ENCODE peak calls at places on chromosomes 7 and 10, in nine cellular contexts. J is bronchial epithelial cell, Y is NCI-H1092 treated with DMSO at 0.1 percent for 48 hours, K is AG09319, I is Ammon's horn, E is astrocyte of the spinal cord, X is AG04449, B is T-helper 2 cell, R is cardiac muscle cell. Q is an unnamed sample.
A peak's percentile ranks its signal among the peaks of the same experiment; 100 is the strongest.

GRCh38 chr7:49112222-49112621 is 187.9 kb downstream of the CDC14C start:
- DNase-seq in Y (no peak), R (no peak), B (no peak), X (no peak), K (no peak), I (no peak), E (no peak), J (no peak), Q (no peak)

GRCh38 chr7:50304158-50304910 is at the start of gene IKZF1:
- DNase-seq in K (no peak), B (no peak), J (peak; percentile 13), E (no peak), Y (no peak), R (peak; percentile 24), I (peak; percentile 55), X (no peak), Q (no peak)

GRCh38 chr10:43231523-43232078 is 35.3 kb downstream of the RASGEF1A start:
- DNase-seq in R (no peak), Y (no peak), I (no peak), B (no peak), J (no peak), E (no peak), K (no peak), X (no peak), Q (no peak)

GRCh38 chr10:11175823-11176243 is 158.2 kb downstream of the CELF2 start:
- DNase-seq in K (no peak), I (peak; percentile 58), J (no peak), R (no peak), E (no peak), X (no peak), B (no peak), Y (no peak), Q (no peak)

GRCh38 chr10:126110434-126110833 is 214.1 kb downstream of the FANK1 start:
- DNase-seq in J (peak; percentile 45), K (no peak), B (no peak), I (no peak), Y (no peak), E (peak; percentile 46), R (peak; percentile 70), X (no peak), Q (peak; percentile 61)

GRCh38 chr7:42055171-42055570 is 181.8 kb downstream of the GLI3 start:
- DNase-seq in B (no peak), X (no peak), R (no peak), E (peak; percentile 65), I (no peak), J (no peak), Y (no peak), K (no peak), Q (peak; percentile 75)

GRCh38 chr10:34178196-34178595 is 636.9 kb downstream of the PARD3 start:
- DNase-seq in Y (no peak), R (no peak), E (no peak), J (no peak), X (no peak), K (no peak), B (no peak), I (no peak), Q (no peak)

GRCh38 chr10:34319197-34319846 is 495.8 kb downstream of the PARD3 start:
- DNase-seq in Y (peak; percentile 85), X (peak; percentile 83), E (peak; percentile 86), I (no peak), K (peak; percentile 94), J (peak; percentile 97), R (peak; percentile 91), B (no peak), Q (peak; percentile 89)

GRCh38 chr7:88637795-88638194 is 121.7 kb upstream of the ZNF804B start:
- DNase-seq in E (no peak), Y (no peak), X (no peak), B (no peak), I (no peak), R (no peak), K (no peak), J (no peak), Q (no peak)

GRCh38 chr7:21448974-21449373 is 21.1 kb downstream of the SP4 start:
- DNase-seq in B (no peak), Y (no peak), R (no peak), E (no peak), X (no peak), K (no peak), J (no peak), I (no peak), Q (no peak)